ENCODE peak calls at places on chromosome 15, in ten cellular contexts. One of them, this sample, is unnamed.

GRCh38 chr15:68849477-68849876 is 28.8 kb upstream of the ANP32A start:
- DNase-seq in tibial nerve: no peak
- DNase-seq in Caco-2: no peak
- DNase-seq in SK-N-MC: no peak
- DNase-seq in cardiac fibroblast: no peak
- DNase-seq in D341Med: no peak
- DNase-seq in AG04449: no peak
- DNase-seq in dorsolateral prefrontal cortex: no peak
- DNase-seq in activated CD4-positive, CD25-positive, alpha-beta regulatory T cell: no peak
- DNase-seq in IMR-90: no peak
- DNase-seq in this sample: no peak

GRCh38 chr15:95127356-95127755 is 896.0 kb downstream of the MCTP2 start:
- DNase-seq in cardiac fibroblast: peak; percentile 3
- DNase-seq in IMR-90: peak; percentile 30
- DNase-seq in Caco-2: no peak
- DNase-seq in tibial nerve: no peak
- DNase-seq in activated CD4-positive, CD25-positive, alpha-beta regulatory T cell: no peak
- DNase-seq in dorsolateral prefrontal cortex: no peak
- DNase-seq in D341Med: no peak
- DNase-seq in AG04449: peak; percentile 55
- DNase-seq in SK-N-MC: no peak
- DNase-seq in this sample: no peak

GRCh38 chr15:58369261-58369699 is 62.5 kb upstream of the LIPC start:
- DNase-seq in IMR-90: peak; percentile 95
- DNase-seq in SK-N-MC: no peak
- DNase-seq in dorsolateral prefrontal cortex: no peak
- DNase-seq in AG04449: no peak
- DNase-seq in activated CD4-positive, CD25-positive, alpha-beta regulatory T cell: no peak
- DNase-seq in Caco-2: no peak
- DNase-seq in cardiac fibroblast: peak; percentile 52
- DNase-seq in D341Med: no peak
- DNase-seq in tibial nerve: no peak
- DNase-seq in this sample: no peak

GRCh38 chr15:47861186-47861585 is 143.9 kb downstream of the SEMA6D start:
- DNase-seq in SK-N-MC: no peak
- DNase-seq in cardiac fibroblast: no peak
- DNase-seq in Caco-2: no peak
- DNase-seq in activated CD4-positive, CD25-positive, alpha-beta regulatory T cell: no peak
- DNase-seq in dorsolateral prefrontal cortex: no peak
- DNase-seq in D341Med: no peak
- DNase-seq in AG04449: no peak
- DNase-seq in IMR-90: no peak
- DNase-seq in tibial nerve: no peak
- DNase-seq in this sample: no peak

GRCh38 chr15:58779554-58779953 is 8.5 kb downstream of the MINDY2 start:
- DNase-seq in AG04449: no peak
- DNase-seq in tibial nerve: no peak
- DNase-seq in cardiac fibroblast: peak; percentile 34
- DNase-seq in IMR-90: no peak
- DNase-seq in activated CD4-positive, CD25-positive, alpha-beta regulatory T cell: no peak
- DNase-seq in dorsolateral prefrontal cortex: no peak
- DNase-seq in Caco-2: no peak
- DNase-seq in SK-N-MC: no peak
- DNase-seq in D341Med: no peak
- DNase-seq in this sample: no peak

GRCh38 chr15:100778831-100779288 is 100.8 kb upstream of the ALDH1A3 start:
- DNase-seq in dorsolateral prefrontal cortex: no peak
- DNase-seq in SK-N-MC: no peak
- DNase-seq in tibial nerve: peak; percentile 1
- DNase-seq in activated CD4-positive, CD25-positive, alpha-beta regulatory T cell: no peak
- DNase-seq in AG04449: no peak
- DNase-seq in IMR-90: no peak
- DNase-seq in cardiac fibroblast: no peak
- DNase-seq in Caco-2: peak; percentile 14
- DNase-seq in D341Med: peak; percentile 4
- DNase-seq in this sample: peak; percentile 35

GRCh38 chr15:92611995-92612745 is 43.4 kb downstream of the FAM174B start:
- DNase-seq in dorsolateral prefrontal cortex: no peak
- DNase-seq in Caco-2: no peak
- DNase-seq in AG04449: no peak
- DNase-seq in cardiac fibroblast: peak; percentile 25
- DNase-seq in activated CD4-positive, CD25-positive, alpha-beta regulatory T cell: no peak
- DNase-seq in SK-N-MC: no peak
- DNase-seq in IMR-90: no peak
- DNase-seq in D341Med: peak; percentile 67
- DNase-seq in tibial nerve: no peak
- DNase-seq in this sample: no peak

GRCh38 chr15:33244471-33244870 is 50.0 kb upstream of the FMN1 start:
- DNase-seq in activated CD4-positive, CD25-positive, alpha-beta regulatory T cell: no peak
- DNase-seq in SK-N-MC: no peak
- DNase-seq in Caco-2: no peak
- DNase-seq in dorsolateral prefrontal cortex: no peak
- DNase-seq in IMR-90: no peak
- DNase-seq in cardiac fibroblast: no peak
- DNase-seq in D341Med: no peak
- DNase-seq in tibial nerve: no peak
- DNase-seq in AG04449: no peak
- DNase-seq in this sample: no peak

GRCh38 chr15:69450968-69451695 is 1.5 kb upstream of the RPLP1 start:
- DNase-seq in D341Med: no peak
- DNase-seq in dorsolateral prefrontal cortex: no peak
- DNase-seq in activated CD4-positive, CD25-positive, alpha-beta regulatory T cell: no peak
- DNase-seq in IMR-90: no peak
- DNase-seq in SK-N-MC: no peak
- DNase-seq in cardiac fibroblast: no peak
- DNase-seq in tibial nerve: no peak
- DNase-seq in AG04449: no peak
- DNase-seq in Caco-2: no peak
- DNase-seq in this sample: no peak

GRCh38 chr15:37028609-37029287 is 71.6 kb downstream of the MEIS2 start:
- DNase-seq in Caco-2: no peak
- DNase-seq in D341Med: no peak
- DNase-seq in AG04449: no peak
- DNase-seq in IMR-90: peak; percentile 42
- DNase-seq in tibial nerve: no peak
- DNase-seq in dorsolateral prefrontal cortex: no peak
- DNase-seq in activated CD4-positive, CD25-positive, alpha-beta regulatory T cell: no peak
- DNase-seq in SK-N-MC: peak; percentile 70
- DNase-seq in cardiac fibroblast: peak; percentile 75
- DNase-seq in this sample: no peak

GRCh38 chr15:80179025-80179759 is 26.4 kb downstream of the FAH start:
- DNase-seq in tibial nerve: no peak
- DNase-seq in D341Med: no peak
- DNase-seq in activated CD4-positive, CD25-positive, alpha-beta regulatory T cell: no peak
- DNase-seq in AG04449: peak; percentile 59
- DNase-seq in Caco-2: no peak
- DNase-seq in SK-N-MC: no peak
- DNase-seq in dorsolateral prefrontal cortex: no peak
- DNase-seq in cardiac fibroblast: peak; percentile 73
- DNase-seq in IMR-90: peak; percentile 98
- DNase-seq in this sample: no peak

GRCh38 chr15:91890614-91891013 is 37.1 kb downstream of the SLCO3A1 start:
- DNase-seq in D341Med: no peak
- DNase-seq in IMR-90: peak; percentile 54
- DNase-seq in tibial nerve: no peak
- DNase-seq in SK-N-MC: no peak
- DNase-seq in activated CD4-positive, CD25-positive, alpha-beta regulatory T cell: no peak
- DNase-seq in dorsolateral prefrontal cortex: no peak
- DNase-seq in AG04449: no peak
- DNase-seq in cardiac fibroblast: no peak
- DNase-seq in Caco-2: no peak
- DNase-seq in this sample: no peak

GRCh38 chr15:50135123-50135541 is 16.1 kb upstream of the ATP8B4 start:
- DNase-seq in D341Med: no peak
- DNase-seq in SK-N-MC: no peak
- DNase-seq in activated CD4-positive, CD25-positive, alpha-beta regulatory T cell: peak; percentile 1
- DNase-seq in tibial nerve: no peak
- DNase-seq in cardiac fibroblast: no peak
- DNase-seq in AG04449: no peak
- DNase-seq in IMR-90: peak; percentile 10
- DNase-seq in Caco-2: no peak
- DNase-seq in dorsolateral prefrontal cortex: no peak
- DNase-seq in this sample: no peak

GRCh38 chr15:98164986-98165385 is 204.5 kb downstream of the ARRDC4 start:
- DNase-seq in Caco-2: no peak
- DNase-seq in activated CD4-positive, CD25-positive, alpha-beta regulatory T cell: no peak
- DNase-seq in D341Med: no peak
- DNase-seq in dorsolateral prefrontal cortex: no peak
- DNase-seq in cardiac fibroblast: no peak
- DNase-seq in AG04449: no peak
- DNase-seq in SK-N-MC: no peak
- DNase-seq in IMR-90: no peak
- DNase-seq in tibial nerve: no peak
- DNase-seq in this sample: no peak

GRCh38 chr15:65409284-65409631 is 13.5 kb downstream of the IGDCC4 start:
- DNase-seq in AG04449: peak; percentile 89
- DNase-seq in tibial nerve: no peak
- DNase-seq in dorsolateral prefrontal cortex: no peak
- DNase-seq in Caco-2: no peak
- DNase-seq in activated CD4-positive, CD25-positive, alpha-beta regulatory T cell: no peak
- DNase-seq in cardiac fibroblast: peak; percentile 83
- DNase-seq in SK-N-MC: no peak
- DNase-seq in IMR-90: peak; percentile 99
- DNase-seq in D341Med: no peak
- DNase-seq in this sample: no peak

GRCh38 chr15:62567501-62567900 is 402.4 kb upstream of the C2CD4B start:
- DNase-seq in SK-N-MC: no peak
- DNase-seq in tibial nerve: no peak
- DNase-seq in D341Med: no peak
- DNase-seq in IMR-90: no peak
- DNase-seq in cardiac fibroblast: no peak
- DNase-seq in AG04449: no peak
- DNase-seq in dorsolateral prefrontal cortex: no peak
- DNase-seq in Caco-2: no peak
- DNase-seq in activated CD4-positive, CD25-positive, alpha-beta regulatory T cell: no peak
- DNase-seq in this sample: no peak

GRCh38 chr15:39125904-39126303 is 455.0 kb upstream of the THBS1 start:
- DNase-seq in dorsolateral prefrontal cortex: no peak
- DNase-seq in cardiac fibroblast: peak; percentile 59
- DNase-seq in activated CD4-positive, CD25-positive, alpha-beta regulatory T cell: no peak
- DNase-seq in IMR-90: peak; percentile 68
- DNase-seq in Caco-2: no peak
- DNase-seq in AG04449: no peak
- DNase-seq in tibial nerve: no peak
- DNase-seq in SK-N-MC: peak; percentile 12
- DNase-seq in D341Med: peak; percentile 72
- DNase-seq in this sample: peak; percentile 61

GRCh38 chr15:68623301-68623892 is 44.6 kb downstream of the CORO2B start:
- DNase-seq in dorsolateral prefrontal cortex: peak; percentile 82
- DNase-seq in IMR-90: peak; percentile 67
- DNase-seq in tibial nerve: no peak
- DNase-seq in D341Med: peak; percentile 91
- DNase-seq in activated CD4-positive, CD25-positive, alpha-beta regulatory T cell: no peak
- DNase-seq in AG04449: no peak
- DNase-seq in cardiac fibroblast: no peak
- DNase-seq in Caco-2: no peak
- DNase-seq in SK-N-MC: no peak
- DNase-seq in this sample: no peak

This sample was measured in H7.